ENCODE peak calls at places on chromosomes 11 and 22, in eight cellular contexts. W is nephron progenitor cell; S is iPS-NIHi11; Q is activated CD4-positive, alpha-beta T cell treated with anti-CD3 and anti-CD28 coated beads, Interleukin-2, amount 50 U/mL, for 48 hours; N is NCI-H1092; J is tibial artery; C is heart left ventricle; I is HCEC 1CT. Y is an unnamed sample.

GRCh38 chr11:73758451-73758850 is 2.4 kb downstream of the RAB6A start:
- DNase-seq in W (no peak), S (no peak), Q (no peak), N (no peak), J (no peak), C (no peak), I (no peak), Y (no peak)

GRCh38 chr11:102305352-102306047 is 11.8 kb upstream of the BIRC3 start:
- DNase-seq in W (no peak), S (no peak), Q (no peak), N (no peak), J (no peak), C (no peak), I (no peak), Y (no peak)

GRCh38 chr11:74670171-74670570 is 61.1 kb downstream of the CHRDL2 start:
- DNase-seq in W (no peak), S (no peak), Q (no peak), N (no peak), J (no peak), C (no peak), I (no peak), Y (no peak)

GRCh38 chr11:46914363-46914762 is 4.0 kb downstream of the LRP4 start:
- DNase-seq in W (peak; percentile 62), S (no peak), Q (no peak), N (no peak), J (no peak), C (peak; percentile 74), I (peak; percentile 48), Y (no peak)

GRCh38 chr11:115334932-115335788 is 169.1 kb downstream of the CADM1 start:
- DNase-seq in W (no peak), S (peak; percentile 12), Q (no peak), N (peak; percentile 53), J (no peak), C (no peak), I (peak; percentile 18), Y (no peak)

GRCh38 chr11:93031386-93031785 is 61.9 kb downstream of the MTNR1B start:
- DNase-seq in W (no peak), S (peak; percentile 18), Q (no peak), N (no peak), J (no peak), C (no peak), I (no peak), Y (no peak)

GRCh38 chr11:121575250-121575962 is 122.6 kb upstream of the SORL1-AS1 start:
- DNase-seq in W (no peak), S (no peak), Q (no peak), N (no peak), J (peak; percentile 82), C (peak; percentile 82), I (peak; percentile 50), Y (no peak)

GRCh38 chr11:7893792-7894191 is 37.3 kb downstream of the OR10A6 start:
- DNase-seq in W (no peak), S (no peak), Q (no peak), N (no peak), J (no peak), C (no peak), I (no peak), Y (no peak)

GRCh38 chr11:117942255-117942654 is 13.1 kb upstream of the TMPRSS13 start:
- DNase-seq in W (no peak), S (no peak), Q (no peak), N (no peak), J (no peak), C (no peak), I (no peak), Y (no peak)

GRCh38 chr22:22565991-22566390 is 6.9 kb upstream of the PRAME start:
- DNase-seq in W (no peak), S (no peak), Q (no peak), N (no peak), J (no peak), C (no peak), I (peak; percentile 59), Y (peak; percentile 17)

GRCh38 chr11:72429626-72430025 is 4.7 kb downstream of the CLPB start:
- DNase-seq in W (no peak), S (no peak), Q (no peak), N (no peak), J (no peak), C (no peak), I (no peak), Y (no peak)

GRCh38 chr11:3205261-3206127 is 13.1 kb downstream of the MRGPRG start:
- DNase-seq in W (no peak), S (no peak), Q (no peak), N (no peak), J (no peak), C (no peak), I (no peak), Y (no peak)

GRCh38 chr11:47389577-47390072 is 11.3 kb upstream of the SPI1 start:
- DNase-seq in W (no peak), S (peak; percentile 6), Q (no peak), N (no peak), J (no peak), C (no peak), I (no peak), Y (no peak)

GRCh38 chr22:44080936-44081853 is 57.1 kb downstream of the PARVB start:
- DNase-seq in W (peak; percentile 81), S (peak; percentile 93), Q (peak; percentile 75), N (peak; percentile 25), J (peak; percentile 73), C (peak; percentile 81), I (peak; percentile 58), Y (peak; percentile 93)

GRCh38 chr11:15114501-15115475 is at the start of gene INSC:
- DNase-seq in W (peak; percentile 63), S (peak; percentile 72), Q (no peak), N (peak; percentile 9), J (no peak), C (no peak), I (no peak), Y (no peak)

GRCh38 chr11:63713776-63714175 is 32.5 kb downstream of the RTN3 start:
- DNase-seq in W (no peak), S (no peak), Q (no peak), N (no peak), J (no peak), C (no peak), I (no peak), Y (no peak)

GRCh38 chr11:72238492-72239295 is 5.3 kb downstream of the PHOX2A start:
- DNase-seq in W (peak; percentile 17), S (no peak), Q (no peak), N (no peak), J (no peak), C (no peak), I (no peak), Y (no peak)

GRCh38 chr11:75554258-75555022 is 7.6 kb upstream of the SERPINH1 start:
- DNase-seq in W (peak; percentile 63), S (peak; percentile 81), Q (no peak), N (peak; percentile 76), J (peak; percentile 97), C (peak; percentile 98), I (peak; percentile 98), Y (peak; percentile 96)

GRCh38 chr22:45576730-45577464 is 74.2 kb downstream of the FBLN1 start:
- DNase-seq in W (no peak), S (no peak), Q (no peak), N (no peak), J (no peak), C (no peak), I (no peak), Y (peak; percentile 84)

GRCh38 chr11:64206457-64207246 is at the start of gene FERMT3:
- DNase-seq in W (no peak), S (peak; percentile 14), Q (peak; percentile 85), N (no peak), J (no peak), C (peak; percentile 78), I (no peak), Y (peak; percentile 92)

GRCh38 chr11:64484308-64485061 is 106.5 kb upstream of the SLC22A12 start:
- DNase-seq in W (no peak), S (no peak), Q (no peak), N (no peak), J (no peak), C (no peak), I (no peak), Y (no peak)

GRCh38 chr11:79939111-79939510 is 498.3 kb upstream of the TENM4 start:
- DNase-seq in W (no peak), S (no peak), Q (no peak), N (no peak), J (no peak), C (no peak), I (peak; percentile 13), Y (no peak)

GRCh38 chr11:102882389-102883024 is 7.7 kb upstream of the MMP12 start:
- DNase-seq in W (no peak), S (no peak), Q (no peak), N (no peak), J (no peak), C (no peak), I (peak; percentile 25), Y (no peak)

GRCh38 chr22:41288245-41288946 is 2.4 kb upstream of the RANGAP1 start:
- DNase-seq in W (no peak), S (no peak), Q (no peak), N (no peak), J (no peak), C (no peak), I (peak; percentile 83), Y (no peak)

GRCh38 chr11:122709042-122709760 is 53.7 kb downstream of the UBASH3B start:
- DNase-seq in W (no peak), S (no peak), Q (no peak), N (no peak), J (no peak), C (no peak), I (peak; percentile 67), Y (no peak)

GRCh38 chr11:72569966-72570892 is 104.0 kb downstream of the PDE2A start:
- DNase-seq in W (no peak), S (no peak), Q (no peak), N (no peak), J (no peak), C (no peak), I (peak; percentile 88), Y (peak; percentile 85)

GRCh38 chr22:40855960-40856512 is 403 bp downstream of the ST13 start:
- DNase-seq in W (peak; percentile 65), S (peak; percentile 59), Q (peak; percentile 35), N (peak; percentile 3), J (no peak), C (peak; percentile 50), I (peak; percentile 19), Y (no peak)

GRCh38 chr11:86511086-86511551 is 136.4 kb downstream of the CCDC81 start:
- DNase-seq in W (no peak), S (no peak), Q (no peak), N (no peak), J (no peak), C (no peak), I (peak; percentile 76), Y (no peak)

GRCh38 chr11:69229521-69229920 is 64.4 kb upstream of the MYEOV start:
- DNase-seq in W (no peak), S (no peak), Q (no peak), N (no peak), J (no peak), C (no peak), I (no peak), Y (peak; percentile 70)

GRCh38 chr22:43155789-43156188 is 4.4 kb downstream of the TSPO start:
- DNase-seq in W (no peak), S (no peak), Q (no peak), N (no peak), J (no peak), C (no peak), I (no peak), Y (no peak)

GRCh38 chr22:40853330-40853729 is 3.1 kb downstream of the ST13 start:
- DNase-seq in W (no peak), S (no peak), Q (no peak), N (no peak), J (no peak), C (no peak), I (no peak), Y (no peak)

GRCh38 chr11:67262731-67263675 is 3.3 kb upstream of the GRK2 start:
- DNase-seq in W (peak; percentile 82), S (peak; percentile 91), Q (peak; percentile 80), N (peak; percentile 58), J (peak; percentile 88), C (peak; percentile 90), I (peak; percentile 76), Y (no peak)

GRCh38 chr11:2098691-2099522 is 40.3 kb downstream of the IGF2 start:
- DNase-seq in W (no peak), S (no peak), Q (no peak), N (no peak), J (no peak), C (no peak), I (no peak), Y (no peak)

GRCh38 chr11:134578807-134579708 is 167.0 kb upstream of the B3GAT1 start:
- DNase-seq in W (no peak), S (no peak), Q (no peak), N (no peak), J (no peak), C (no peak), I (no peak), Y (peak; percentile 11)

Y was measured in lower leg skin.